ENCODE peak calls at places on chromosomes 6 and 20, in five cellular contexts. F, T, N, Z and V are unnamed samples.

GRCh38 chr6:93624408-93624807 is 205.0 kb upstream of the EPHA7 start:
- DNase-seq in F (no peak), T (no peak), N (peak; percentile 2), Z (no peak), V (no peak)

GRCh38 chr20:45817652-45818194 is 5.3 kb downstream of the UBE2C start:
- DNase-seq in F (no peak), T (peak; percentile 59), N (peak; percentile 66), Z (no peak), V (peak; percentile 69)

GRCh38 chr20:61520761-61521460 is 268.9 kb downstream of the CDH4 start:
- DNase-seq in F (no peak), T (peak; percentile 17), N (peak; percentile 47), Z (no peak), V (peak; percentile 55)

GRCh38 chr6:108302371-108302770 is 7.5 kb downstream of the AFG1L start:
- DNase-seq in F (no peak), T (no peak), N (no peak), Z (no peak), V (no peak)

GRCh38 chr6:29705389-29706231 is 17.6 kb upstream of the HLA-F start:
- DNase-seq in F (no peak), T (no peak), N (peak; percentile 69), Z (no peak), V (peak; percentile 74)

GRCh38 chr6:3535716-3536435 is 79.0 kb upstream of the SLC22A23 start:
- DNase-seq in F (no peak), T (no peak), N (no peak), Z (no peak), V (no peak)

GRCh38 chr20:5767493-5768098 is 17.4 kb downstream of the SHLD1 start:
- DNase-seq in F (no peak), T (no peak), N (no peak), Z (no peak), V (no peak)

GRCh38 chr6:125781307-125781868 is 9.4 kb upstream of the NCOA7 start:
- DNase-seq in F (no peak), T (no peak), N (peak; percentile 46), Z (no peak), V (peak; percentile 64)

GRCh38 chr6:1608976-1609661 is 596 bp upstream of the FOXC1 start:
- DNase-seq in F (peak; percentile 73), T (no peak), N (no peak), Z (peak; percentile 92), V (no peak)

GRCh38 chr20:61288331-61288784 is 36.3 kb downstream of the CDH4 start:
- DNase-seq in F (no peak), T (no peak), N (no peak), Z (no peak), V (peak; percentile 10)

GRCh38 chr20:34332262-34332920 is 29.2 kb upstream of the AHCY start:
- DNase-seq in F (no peak), T (no peak), N (no peak), Z (no peak), V (no peak)

GRCh38 chr6:54737247-54737646 is 109.3 kb upstream of the FAM83B start:
- DNase-seq in F (no peak), T (no peak), N (no peak), Z (no peak), V (no peak)

GRCh38 chr20:52379723-52380336 is 188.3 kb upstream of the ZFP64 start:
- DNase-seq in F (peak; percentile 60), T (no peak), N (peak; percentile 42), Z (no peak), V (peak; percentile 17)

GRCh38 chr6:137967689-137968467 is 100.8 kb downstream of the TNFAIP3 start:
- DNase-seq in F (no peak), T (peak; percentile 20), N (peak; percentile 66), Z (no peak), V (peak; percentile 53)

GRCh38 chr6:135274561-135275293 is 93.6 kb downstream of the MYB start:
- DNase-seq in F (no peak), T (no peak), N (no peak), Z (no peak), V (no peak)

DNA sequence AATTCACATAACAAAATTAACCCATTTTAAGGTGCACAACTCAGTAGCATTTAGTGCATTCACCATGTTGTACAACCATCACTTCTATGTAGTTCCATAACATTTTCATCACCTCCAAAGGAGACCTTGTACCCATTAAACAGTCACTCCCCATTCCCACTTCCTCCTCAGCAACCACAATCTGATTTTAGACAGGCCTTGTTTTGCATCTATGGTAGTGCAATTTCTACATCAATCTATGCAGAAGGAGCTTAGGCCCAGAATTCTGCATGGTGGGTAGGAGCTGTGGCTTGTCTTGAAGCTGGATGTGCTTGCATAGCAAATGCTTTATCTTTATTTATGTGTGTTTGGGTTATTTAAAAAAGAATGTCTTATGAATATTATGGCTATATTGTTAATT is 13.5 kb upstream of the HLA-DQA1 start:
- DNase-seq in F (no peak), T (no peak), N (no peak), Z (no peak), V (no peak)
- H3K4me3 ChIP-seq in F (no peak overlapping the region), T (no peak overlapping the region), N (no peak overlapping the region), Z (no peak overlapping the region), V (no peak overlapping the region)

GRCh38 chr20:3248167-3248992 is 9.4 kb upstream of the SLC4A11 start:
- DNase-seq in F (peak; percentile 67), T (no peak), N (peak; percentile 29), Z (no peak), V (no peak)
- TF ChIP-seq CTCF in F (no peak), T (peak; percentile 6), N (no peak), Z (no peak), V (no peak)

DNA sequence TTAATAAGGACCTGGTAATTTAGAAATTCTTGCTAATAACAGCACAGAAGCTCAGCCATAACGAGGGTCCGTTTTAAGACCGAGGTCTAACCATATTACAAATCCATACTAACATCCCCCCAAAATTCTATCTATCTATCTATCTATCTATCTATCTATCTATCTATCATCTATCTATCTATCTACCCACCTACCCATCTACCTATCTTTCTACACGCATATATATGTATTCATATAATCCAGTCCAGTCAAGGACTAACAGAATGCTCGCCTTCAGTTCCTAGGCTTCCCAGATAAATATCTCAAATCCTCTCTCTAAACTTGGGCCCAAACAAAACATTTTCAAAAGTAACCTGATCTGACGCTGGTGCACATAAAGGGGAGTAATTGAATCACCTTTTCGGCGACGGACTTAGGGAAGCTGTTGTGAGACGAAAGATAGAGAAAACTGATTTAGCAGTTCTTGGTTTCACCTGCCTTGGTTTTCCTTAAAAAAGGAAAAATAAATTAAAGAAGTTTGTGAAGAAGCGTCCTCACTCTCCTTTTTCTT is 14.5 kb downstream of the HMGN4 start:
- DNase-seq in F (no peak), T (no peak), N (no peak), Z (no peak), V (no peak)
- H3K4me3 ChIP-seq in F (peak overlapping the region; percentile 59), T (peak overlapping the region; percentile 35), N (peak overlapping the region; percentile 61), Z (peak overlapping the region; percentile 59), V (peak overlapping the region; percentile 61)

GRCh38 chr20:19095762-19096161 is 116.7 kb upstream of the SLC24A3 start:
- DNase-seq in F (no peak), T (no peak), N (no peak), Z (no peak), V (no peak)
- TF ChIP-seq CTCF in F (no peak), T (no peak), N (no peak), Z (no peak), V (no peak)

GRCh38 chr20:309841-310644 is 12.7 kb downstream of the ZCCHC3 start:
- DNase-seq in F (peak; percentile 98), T (peak; percentile 97), N (peak; percentile 99), Z (peak; percentile 100), V (peak; percentile 100)
- H3K4me3 ChIP-seq in F (peak overlapping the region; percentile 68), T (peak overlapping the region; percentile 42), N (peak overlapping the region; percentile 58), Z (peak overlapping the region; percentile 65), V (peak overlapping the region; percentile 45)

GRCh38 chr6:36893976-36894932 is 8.5 kb downstream of the C6orf89 start:
- DNase-seq in F (no peak), T (no peak), N (no peak), Z (no peak), V (no peak)

GRCh38 chr6:36888654-36889481 is 3.1 kb downstream of the C6orf89 start:
- DNase-seq in F (no peak), T (no peak), N (no peak), Z (no peak), V (no peak)

GRCh38 chr6:36886948-36887347 is 1.2 kb downstream of the C6orf89 start:
- DNase-seq in F (no peak), T (no peak), N (no peak), Z (no peak), V (no peak)

GRCh38 chr6:36888115-36888643 is 2.4 kb downstream of the C6orf89 start:
- DNase-seq in F (no peak), T (no peak), N (no peak), Z (no peak), V (no peak)

DNA sequence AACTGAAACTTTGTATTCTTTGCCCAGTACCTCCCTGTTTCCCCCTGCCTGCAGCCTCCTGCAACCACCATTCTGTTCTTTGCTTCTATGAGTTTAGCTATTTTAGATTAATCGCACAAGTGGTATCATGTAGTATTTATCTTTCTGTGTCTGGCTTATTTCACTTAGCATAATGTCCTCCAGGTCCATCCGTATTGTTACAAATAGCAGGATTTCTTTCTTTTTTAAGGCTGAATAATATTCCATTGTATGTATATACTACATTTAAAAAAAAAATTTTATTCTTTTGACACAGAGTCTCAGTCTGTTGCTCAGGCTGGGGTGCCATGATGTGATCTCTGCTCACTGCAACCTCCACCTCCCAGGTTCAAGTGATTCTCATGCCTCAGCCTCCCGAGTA is 4.5 kb downstream of the C6orf89 start:
- DNase-seq in F (no peak), T (no peak), N (no peak), Z (no peak), V (no peak)
- TF ChIP-seq CTCF in F (no peak), T (no peak), N (no peak), Z (no peak), V (no peak)

GRCh38 chr6:170287371-170287876 is 3.5 kb downstream of the DLL1 start:
- DNase-seq in F (peak; percentile 57), T (no peak), N (no peak), Z (no peak), V (no peak)
- H3K4me3 ChIP-seq in F (peak overlapping the region; percentile 10), T (no peak overlapping the region), N (no peak overlapping the region), Z (no peak overlapping the region), V (no peak overlapping the region)

GRCh38 chr6:5937516-5937915 is 69.2 kb downstream of the NRN1 start:
- DNase-seq in F (no peak), T (no peak), N (no peak), Z (no peak), V (no peak)

GRCh38 chr6:5936611-5937010 is 70.1 kb downstream of the NRN1 start:
- DNase-seq in F (no peak), T (no peak), N (no peak), Z (no peak), V (no peak)

GRCh38 chr6:5936140-5936539 is 70.6 kb downstream of the NRN1 start:
- DNase-seq in F (no peak), T (no peak), N (no peak), Z (no peak), V (no peak)

GRCh38 chr6:5938934-5939333 is 67.8 kb downstream of the NRN1 start:
- DNase-seq in F (no peak), T (no peak), N (no peak), Z (no peak), V (no peak)

GRCh38 chr6:5937936-5938706 is 68.6 kb downstream of the NRN1 start:
- DNase-seq in F (no peak), T (no peak), N (no peak), Z (no peak), V (no peak)
- TF ChIP-seq CTCF in F (no peak), T (no peak), N (no peak), Z (no peak), V (no peak)